ENCODE peak calls at places on chromosomes 11 and 22, in five cellular contexts. One of them, this sample, is unnamed.

GRCh38 chr11:129639300-129639699 is 176.3 kb upstream of the TMEM45B start:
- DNase-seq in NCI-H2171: no peak
- DNase-seq in T-helper 1 cell: peak
- DNase-seq in endothelial cell: no peak
- DNase-seq in activated T-helper 1 cell treated with anti-CD3 and anti-CD28 coated beads, Interleukin-2, amount 50 U/mL, for 16 hours: no peak
- DNase-seq in this sample: no peak

GRCh38 chr22:49934891-49935557 is 16.6 kb downstream of the CRELD2 start:
- DNase-seq in NCI-H2171: peak
- DNase-seq in T-helper 1 cell: peak
- DNase-seq in endothelial cell: peak
- DNase-seq in activated T-helper 1 cell treated with anti-CD3 and anti-CD28 coated beads, Interleukin-2, amount 50 U/mL, for 16 hours: peak
- DNase-seq in this sample: peak

GRCh38 chr11:69640995-69641581 is at the start of gene CCND1:
- DNase-seq in NCI-H2171: peak
- DNase-seq in T-helper 1 cell: peak
- DNase-seq in endothelial cell: peak
- DNase-seq in activated T-helper 1 cell treated with anti-CD3 and anti-CD28 coated beads, Interleukin-2, amount 50 U/mL, for 16 hours: no peak
- DNase-seq in this sample: peak

GRCh38 chr11:132119573-132119972 is 749.2 kb downstream of the NTM start:
- DNase-seq in NCI-H2171: no peak
- DNase-seq in T-helper 1 cell: no peak
- DNase-seq in endothelial cell: no peak
- DNase-seq in activated T-helper 1 cell treated with anti-CD3 and anti-CD28 coated beads, Interleukin-2, amount 50 U/mL, for 16 hours: no peak
- DNase-seq in this sample: no peak

GRCh38 chr11:70713988-70714665 is 315.8 kb downstream of the CTTN start:
- DNase-seq in NCI-H2171: no peak
- DNase-seq in T-helper 1 cell: no peak
- DNase-seq in endothelial cell: peak
- DNase-seq in activated T-helper 1 cell treated with anti-CD3 and anti-CD28 coated beads, Interleukin-2, amount 50 U/mL, for 16 hours: no peak
- DNase-seq in this sample: no peak

GRCh38 chr11:57150454-57150917 is 31.3 kb upstream of the LRRC55 start:
- DNase-seq in NCI-H2171: no peak
- DNase-seq in T-helper 1 cell: no peak
- DNase-seq in endothelial cell: no peak
- DNase-seq in activated T-helper 1 cell treated with anti-CD3 and anti-CD28 coated beads, Interleukin-2, amount 50 U/mL, for 16 hours: no peak
- DNase-seq in this sample: no peak

GRCh38 chr11:95456704-95457491 is 225.9 kb upstream of the SESN3 start:
- DNase-seq in NCI-H2171: peak
- DNase-seq in T-helper 1 cell: no peak
- DNase-seq in endothelial cell: no peak
- DNase-seq in activated T-helper 1 cell treated with anti-CD3 and anti-CD28 coated beads, Interleukin-2, amount 50 U/mL, for 16 hours: no peak
- DNase-seq in this sample: no peak

GRCh38 chr11:22657101-22657694 is 9.2 kb upstream of the GAS2 start:
- DNase-seq in NCI-H2171: no peak
- DNase-seq in T-helper 1 cell: peak
- DNase-seq in endothelial cell: no peak
- DNase-seq in activated T-helper 1 cell treated with anti-CD3 and anti-CD28 coated beads, Interleukin-2, amount 50 U/mL, for 16 hours: no peak
- DNase-seq in this sample: no peak

GRCh38 chr11:108970221-108970991 is 305.5 kb downstream of the DDX10 start:
- DNase-seq in NCI-H2171: no peak
- DNase-seq in T-helper 1 cell: no peak
- DNase-seq in endothelial cell: no peak
- DNase-seq in activated T-helper 1 cell treated with anti-CD3 and anti-CD28 coated beads, Interleukin-2, amount 50 U/mL, for 16 hours: no peak
- DNase-seq in this sample: no peak

GRCh38 chr11:3108183-3108721 is 51.0 kb upstream of the CARS1 start:
- DNase-seq in NCI-H2171: no peak
- DNase-seq in T-helper 1 cell: no peak
- DNase-seq in endothelial cell: no peak
- DNase-seq in activated T-helper 1 cell treated with anti-CD3 and anti-CD28 coated beads, Interleukin-2, amount 50 U/mL, for 16 hours: no peak
- DNase-seq in this sample: peak

GRCh38 chr22:48896766-48897637 is 930.7 kb downstream of the BRD1 start:
- DNase-seq in NCI-H2171: no peak
- DNase-seq in T-helper 1 cell: no peak
- DNase-seq in endothelial cell: no peak
- DNase-seq in activated T-helper 1 cell treated with anti-CD3 and anti-CD28 coated beads, Interleukin-2, amount 50 U/mL, for 16 hours: no peak
- DNase-seq in this sample: no peak

GRCh38 chr22:37206841-37207821 is 5.1 kb downstream of the SSTR3 start:
- DNase-seq in NCI-H2171: no peak
- DNase-seq in T-helper 1 cell: no peak
- DNase-seq in endothelial cell: no peak
- DNase-seq in activated T-helper 1 cell treated with anti-CD3 and anti-CD28 coated beads, Interleukin-2, amount 50 U/mL, for 16 hours: no peak
- DNase-seq in this sample: no peak

GRCh38 chr11:65899356-65900124 is 648 bp downstream of the FOSL1 start:
- DNase-seq in NCI-H2171: no peak
- DNase-seq in T-helper 1 cell: peak
- DNase-seq in endothelial cell: peak
- DNase-seq in activated T-helper 1 cell treated with anti-CD3 and anti-CD28 coated beads, Interleukin-2, amount 50 U/mL, for 16 hours: no peak
- DNase-seq in this sample: no peak

GRCh38 chr11:68749061-68749491 is 2.2 kb downstream of the TESMIN start:
- DNase-seq in NCI-H2171: no peak
- DNase-seq in T-helper 1 cell: no peak
- DNase-seq in endothelial cell: no peak
- DNase-seq in activated T-helper 1 cell treated with anti-CD3 and anti-CD28 coated beads, Interleukin-2, amount 50 U/mL, for 16 hours: no peak
- DNase-seq in this sample: no peak

GRCh38 chr11:67002297-67002913 is 20.5 kb upstream of the SYT12 start:
- DNase-seq in NCI-H2171: no peak
- DNase-seq in T-helper 1 cell: no peak
- DNase-seq in endothelial cell: no peak
- DNase-seq in activated T-helper 1 cell treated with anti-CD3 and anti-CD28 coated beads, Interleukin-2, amount 50 U/mL, for 16 hours: no peak
- DNase-seq in this sample: peak

GRCh38 chr22:47205562-47205961 is 443.1 kb downstream of the TBC1D22A start:
- DNase-seq in NCI-H2171: no peak
- DNase-seq in T-helper 1 cell: no peak
- DNase-seq in endothelial cell: no peak
- DNase-seq in activated T-helper 1 cell treated with anti-CD3 and anti-CD28 coated beads, Interleukin-2, amount 50 U/mL, for 16 hours: no peak
- DNase-seq in this sample: no peak

GRCh38 chr11:115765803-115766239 is 261.6 kb upstream of the CADM1 start:
- DNase-seq in NCI-H2171: no peak
- DNase-seq in T-helper 1 cell: peak
- DNase-seq in endothelial cell: no peak
- DNase-seq in activated T-helper 1 cell treated with anti-CD3 and anti-CD28 coated beads, Interleukin-2, amount 50 U/mL, for 16 hours: no peak
- DNase-seq in this sample: no peak

GRCh38 chr11:1516273-1517067 is 29.9 kb upstream of the MOB2 start:
- DNase-seq in NCI-H2171: no peak
- DNase-seq in T-helper 1 cell: no peak
- DNase-seq in endothelial cell: no peak
- DNase-seq in activated T-helper 1 cell treated with anti-CD3 and anti-CD28 coated beads, Interleukin-2, amount 50 U/mL, for 16 hours: no peak
- DNase-seq in this sample: no peak

GRCh38 chr11:235998-236773 is at the start of gene SIRT3:
- DNase-seq in NCI-H2171: peak
- DNase-seq in T-helper 1 cell: peak
- DNase-seq in endothelial cell: peak
- DNase-seq in activated T-helper 1 cell treated with anti-CD3 and anti-CD28 coated beads, Interleukin-2, amount 50 U/mL, for 16 hours: peak
- DNase-seq in this sample: peak

GRCh38 chr11:8832571-8833260 is 78.3 kb upstream of the AKIP1 start:
- DNase-seq in NCI-H2171: peak
- DNase-seq in T-helper 1 cell: peak
- DNase-seq in endothelial cell: no peak
- DNase-seq in activated T-helper 1 cell treated with anti-CD3 and anti-CD28 coated beads, Interleukin-2, amount 50 U/mL, for 16 hours: no peak
- DNase-seq in this sample: no peak

GRCh38 chr11:130560000-130560852 is 111.8 kb downstream of the ADAMTS15 start:
- DNase-seq in NCI-H2171: no peak
- DNase-seq in T-helper 1 cell: no peak
- DNase-seq in endothelial cell: no peak
- DNase-seq in activated T-helper 1 cell treated with anti-CD3 and anti-CD28 coated beads, Interleukin-2, amount 50 U/mL, for 16 hours: no peak
- DNase-seq in this sample: no peak

GRCh38 chr11:117621226-117621625 is 175.8 kb downstream of the DSCAML1 start:
- DNase-seq in NCI-H2171: no peak
- DNase-seq in T-helper 1 cell: peak
- DNase-seq in endothelial cell: no peak
- DNase-seq in activated T-helper 1 cell treated with anti-CD3 and anti-CD28 coated beads, Interleukin-2, amount 50 U/mL, for 16 hours: no peak
- DNase-seq in this sample: no peak

GRCh38 chr11:132941024-132941646 is 591.2 kb downstream of the OPCML start:
- DNase-seq in NCI-H2171: no peak
- DNase-seq in T-helper 1 cell: no peak
- DNase-seq in endothelial cell: peak
- DNase-seq in activated T-helper 1 cell treated with anti-CD3 and anti-CD28 coated beads, Interleukin-2, amount 50 U/mL, for 16 hours: no peak
- DNase-seq in this sample: peak